ENCODE peak calls at places on chromosomes 11 and 22, in five cellular contexts. H, I, S, K and W are unnamed samples.

GRCh38 chr11:83836883-83837654 is 550.9 kb upstream of the CCDC90B start:
- DNase-seq in H (peak), I (peak), S (peak), K (no peak), W (no peak)

GRCh38 chr11:119207300-119207570 is 1.1 kb downstream of the CBL start:
- DNase-seq in H (no peak), I (no peak), S (peak), K (no peak), W (no peak)

GRCh38 chr11:47243454-47243853 is 5.2 kb downstream of the ACP2 start:
- DNase-seq in H (no peak), I (no peak), S (no peak), K (no peak), W (no peak)

GRCh38 chr11:62143727-62144126 is 19.9 kb downstream of the INCENP start:
- DNase-seq in H (no peak), I (no peak), S (no peak), K (no peak), W (no peak)

GRCh38 chr22:41357191-41357590 is 24.6 kb upstream of the TEF start:
- DNase-seq in H (no peak), I (no peak), S (no peak), K (no peak), W (no peak)

GRCh38 chr22:24184057-24184798 is 2.9 kb downstream of the SUSD2 start:
- DNase-seq in H (no peak), I (no peak), S (no peak), K (no peak), W (no peak)

GRCh38 chr11:73752216-73752867 is 8.5 kb downstream of the RAB6A start:
- DNase-seq in H (peak), I (no peak), S (peak), K (no peak), W (no peak)

GRCh38 chr11:113934797-113935196 is 30.2 kb downstream of the HTR3B start:
- DNase-seq in H (no peak), I (no peak), S (no peak), K (no peak), W (no peak)

GRCh38 chr11:44731685-44732411 is 5.1 kb downstream of the TSPAN18 start:
- DNase-seq in H (no peak), I (no peak), S (no peak), K (no peak), W (no peak)